ENCODE peak calls at places on chromosomes 13 and 19, in eight cellular contexts. W, O, M, G, I, Q, D and J are unnamed samples.

GRCh38 chr19:459724-460511 is 915 bp downstream of the SHC2 start:
- DNase-seq in W (no peak), O (no peak), M (peak), G (peak), I (no peak), Q (no peak), D (peak), J (peak)

GRCh38 chr19:44623080-44623479 is 9.7 kb downstream of the IGSF23 start:
- DNase-seq in W (no peak), O (no peak), M (no peak), G (no peak), I (no peak), Q (no peak), D (no peak), J (peak)

GRCh38 chr19:12949363-12950284 is 4.0 kb downstream of the RAD23A start:
- DNase-seq in W (no peak), O (no peak), M (no peak), G (no peak), I (no peak), Q (no peak), D (no peak), J (no peak)

GRCh38 chr19:2661615-2662014 is 40.9 kb downstream of the GNG7 start:
- DNase-seq in W (no peak), O (no peak), M (no peak), G (no peak), I (no peak), Q (no peak), D (no peak), J (no peak)

GRCh38 chr19:53977991-53978731 is 13.3 kb upstream of the CACNG6 start:
- DNase-seq in W (peak), O (peak), M (peak), G (peak), I (no peak), Q (no peak), D (peak), J (peak)

GRCh38 chr13:51125495-51126226 is 14.6 kb upstream of the C13orf42 start:
- DNase-seq in W (peak), O (peak), M (peak), G (peak), I (no peak), Q (peak), D (peak), J (no peak)

GRCh38 chr13:42075517-42075916 is 27.1 kb downstream of the DGKH start:
- DNase-seq in W (no peak), O (no peak), M (no peak), G (no peak), I (no peak), Q (no peak), D (no peak), J (no peak)

GRCh38 chr19:31543456-31543855 is 194.2 kb upstream of the TSHZ3 start:
- DNase-seq in W (no peak), O (no peak), M (no peak), G (no peak), I (no peak), Q (no peak), D (no peak), J (peak)

GRCh38 chr13:42497798-42498197 is 76.2 kb upstream of the TNFSF11 start:
- DNase-seq in W (no peak), O (peak), M (no peak), G (peak), I (no peak), Q (no peak), D (no peak), J (no peak)

GRCh38 chr19:42066075-42066754 is 3.8 kb downstream of the GRIK5 start:
- DNase-seq in W (no peak), O (no peak), M (peak), G (no peak), I (no peak), Q (no peak), D (no peak), J (no peak)

GRCh38 chr19:32652893-32653625 is 21.9 kb downstream of the ANKRD27 start:
- DNase-seq in W (no peak), O (no peak), M (no peak), G (no peak), I (no peak), Q (no peak), D (no peak), J (peak)

GRCh38 chr19:51541458-51542357 is 10.2 kb upstream of the SIGLEC6 start:
- DNase-seq in W (no peak), O (no peak), M (no peak), G (no peak), I (no peak), Q (no peak), D (no peak), J (no peak)

GRCh38 chr13:59425211-59425721 is 738.5 kb downstream of the DIAPH3 start:
- DNase-seq in W (no peak), O (no peak), M (no peak), G (peak), I (no peak), Q (no peak), D (no peak), J (no peak)

GRCh38 chr19:18435848-18436631 is 1.9 kb downstream of the ISYNA1 start:
- DNase-seq in W (no peak), O (no peak), M (no peak), G (no peak), I (no peak), Q (no peak), D (no peak), J (no peak)

GRCh38 chr19:11420429-11420893 is 1.3 kb upstream of the RGL3 start:
- DNase-seq in W (no peak), O (no peak), M (peak), G (peak), I (no peak), Q (no peak), D (no peak), J (peak)

GRCh38 chr19:46618670-46619231 is 6.1 kb downstream of the PTGIR start:
- DNase-seq in W (no peak), O (no peak), M (no peak), G (peak), I (no peak), Q (no peak), D (no peak), J (no peak)